ENCODE peak calls at places on chromosome 6, in ten cellular contexts. S, P, Q, X, V, J, U, H, Y and E are unnamed samples.

GRCh38 chr6:131998255-131998982 is 47.2 kb upstream of the CCN2 start:
- DNase-seq in V (no peak), Q (no peak), X (no peak), U (no peak), H (no peak), Y (no peak), P (no peak), J (no peak), S (no peak), E (no peak)

GRCh38 chr6:45472383-45472782 is 94.6 kb upstream of the SUPT3H start:
- DNase-seq in X (no peak), H (no peak), J (peak), P (no peak), Q (no peak), Y (no peak), U (no peak), S (no peak), V (no peak), E (peak)

GRCh38 chr6:30490031-30490876 is 945 bp downstream of the HLA-E start:
- DNase-seq in S (peak), X (peak), U (no peak), Q (peak), Y (no peak), J (peak), V (peak), P (peak), H (peak), E (peak)

GRCh38 chr6:131268303-131268702 is 133.0 kb downstream of the AKAP7 start:
- DNase-seq in P (no peak), H (no peak), S (no peak), J (no peak), Y (no peak), U (no peak), Q (no peak), V (no peak), X (no peak), E (no peak)

GRCh38 chr6:167930300-167930699 is 67.2 kb upstream of the KIF25 start:
- DNase-seq in Y (peak), H (peak), U (peak), V (no peak), X (no peak), S (no peak), J (peak), Q (no peak), P (peak), E (no peak)

GRCh38 chr6:144265390-144265789 is 19.7 kb upstream of the UTRN start:
- DNase-seq in S (peak), V (no peak), X (no peak), Y (no peak), J (no peak), U (peak), H (peak), Q (no peak), P (no peak), E (no peak)

GRCh38 chr6:140663094-140663493 is 1288.6 kb upstream of the CITED2 start:
- DNase-seq in X (no peak), J (no peak), S (no peak), Q (no peak), Y (no peak), P (no peak), V (no peak), H (no peak), U (no peak), E (no peak)

GRCh38 chr6:11363881-11364576 is 131.6 kb upstream of the NEDD9 start:
- DNase-seq in S (peak), U (no peak), J (no peak), X (no peak), Q (no peak), P (no peak), H (no peak), V (no peak), Y (no peak), E (no peak)

GRCh38 chr6:104161960-104162669 is 697.6 kb downstream of the HACE1 start:
- DNase-seq in H (peak), Q (no peak), Y (no peak), P (no peak), J (no peak), X (no peak), S (peak), V (no peak), U (peak), E (no peak)

GRCh38 chr6:138483911-138484731 is 15.2 kb downstream of the NHSL1 start:
- DNase-seq in H (no peak), J (no peak), U (no peak), Y (no peak), P (no peak), V (no peak), X (no peak), S (no peak), Q (no peak), E (no peak)

GRCh38 chr6:38755207-38755606 is 40.1 kb downstream of the DNAH8 start:
- DNase-seq in Q (no peak), H (no peak), X (no peak), V (no peak), J (no peak), U (no peak), P (no peak), Y (no peak), S (peak), E (no peak)

GRCh38 chr6:45441811-45442453 is 64.2 kb upstream of the SUPT3H start:
- DNase-seq in U (no peak), Q (no peak), Y (no peak), H (peak), S (no peak), P (peak), V (no peak), J (no peak), X (no peak), E (no peak)

GRCh38 chr6:135608031-135608430 is 110.5 kb upstream of the AHI1 start:
- DNase-seq in S (no peak), P (no peak), Q (no peak), J (no peak), Y (no peak), X (no peak), V (no peak), U (no peak), H (no peak), E (no peak)

GRCh38 chr6:54335871-54336270 is 27.6 kb downstream of the TINAG start:
- DNase-seq in X (no peak), V (no peak), Y (peak), J (peak), P (peak), Q (no peak), U (peak), S (peak), H (peak), E (no peak)

GRCh38 chr6:90078513-90079289 is 184.4 kb downstream of the GJA10 start:
- DNase-seq in Q (no peak), V (no peak), S (no peak), U (no peak), J (no peak), H (no peak), Y (no peak), P (no peak), X (no peak), E (no peak)

GRCh38 chr6:145352382-145353080 is 382.8 kb downstream of the EPM2A start:
- DNase-seq in Q (no peak), S (no peak), Y (no peak), U (no peak), H (no peak), J (no peak), P (no peak), X (no peak), V (no peak), E (no peak)

GRCh38 chr6:43870660-43871061 is 100.7 kb downstream of the VEGFA start:
- DNase-seq in X (no peak), U (no peak), J (no peak), H (no peak), P (no peak), Q (no peak), S (no peak), Y (no peak), V (peak), E (no peak)

GRCh38 chr6:68651018-68651985 is 16.2 kb downstream of the ADGRB3 start:
- DNase-seq in Y (no peak), U (peak), V (no peak), S (no peak), J (no peak), X (no peak), P (no peak), Q (no peak), H (no peak), E (no peak)

GRCh38 chr6:120735641-120736040 is 598.6 kb downstream of the TBC1D32 start:
- DNase-seq in V (no peak), U (peak), Y (no peak), S (peak), J (no peak), H (peak), X (no peak), Q (no peak), P (no peak), E (no peak)

GRCh38 chr6:155186052-155186658 is 77.7 kb upstream of the CLDN20 start:
- DNase-seq in Y (no peak), S (peak), H (peak), P (no peak), U (no peak), V (no peak), X (no peak), Q (no peak), J (peak), E (no peak)

GRCh38 chr6:88650029-88650619 is 313.3 kb downstream of the RNGTT start:
- DNase-seq in U (no peak), H (peak), Q (no peak), X (no peak), P (no peak), S (no peak), V (no peak), J (peak), Y (peak), E (no peak)

GRCh38 chr6:7238900-7239589 is 74.0 kb downstream of the SSR1 start:
- DNase-seq in P (peak), S (peak), V (peak), Q (peak), X (peak), J (peak), Y (peak), U (peak), H (peak), E (peak)

GRCh38 chr6:151240036-151240685 is 394 bp downstream of the AKAP12 start:
- DNase-seq in H (peak), P (no peak), J (peak), Y (no peak), S (peak), V (peak), U (peak), Q (peak), X (no peak), E (peak)

GRCh38 chr6:44178424-44179071 is 19.9 kb downstream of the CAPN11 start:
- DNase-seq in S (no peak), V (no peak), X (no peak), P (no peak), U (no peak), Y (no peak), J (no peak), Q (no peak), H (no peak), E (no peak)

GRCh38 chr6:118843685-118844390 is 50.1 kb upstream of the ASF1A start:
- DNase-seq in J (no peak), X (no peak), Y (no peak), S (no peak), H (no peak), Q (no peak), V (no peak), P (no peak), U (no peak), E (no peak)

GRCh38 chr6:118776607-118777549 is 117.1 kb upstream of the ASF1A start:
- DNase-seq in Y (peak), J (peak), V (peak), X (peak), U (peak), S (peak), H (peak), Q (peak), P (peak), E (peak)

GRCh38 chr6:157548635-157549467 is 167.9 kb downstream of the ZDHHC14 start:
- DNase-seq in Y (no peak), Q (no peak), J (no peak), V (no peak), P (no peak), U (no peak), H (no peak), S (no peak), X (no peak), E (no peak)

GRCh38 chr6:111230351-111231077 is 143.2 kb downstream of the SLC16A10 start:
- DNase-seq in U (no peak), Q (no peak), P (no peak), S (peak), H (peak), J (peak), V (no peak), X (no peak), Y (peak), E (no peak)

GRCh38 chr6:7087066-7087465 is 20.7 kb upstream of the RREB1 start:
- DNase-seq in S (no peak), U (no peak), P (no peak), V (no peak), H (peak), Y (no peak), X (no peak), Q (no peak), J (peak), E (no peak)

GRCh38 chr6:147712841-147713240 is 204.4 kb downstream of the SAMD5 start:
- DNase-seq in Y (no peak), J (no peak), Q (no peak), X (no peak), S (no peak), H (no peak), P (no peak), U (no peak), V (no peak), E (no peak)